ENCODE peak calls at places on chromosomes 13 and 19, in six cellular contexts. P, B, A, Y, U and D are unnamed samples.

GRCh38 chr19:5292453-5292842 is 48.2 kb downstream of the PTPRS start:
- DNase-seq in P (no peak), Y (no peak), B (no peak), U (no peak), A (no peak), D (peak)

GRCh38 chr19:41595258-41595889 is 19.4 kb downstream of the CEACAM21 start:
- DNase-seq in B (peak), Y (peak), P (peak), A (peak), U (peak), D (peak)

GRCh38 chr19:12555456-12555930 is 4.2 kb upstream of the ZNF564 start:
- DNase-seq in P (no peak), A (no peak), U (no peak), B (no peak), Y (no peak), D (no peak)

GRCh38 chr13:30832845-30833332 is 73.2 kb upstream of the MEDAG start:
- DNase-seq in Y (no peak), B (peak), A (peak), P (no peak), U (peak), D (peak)

GRCh38 chr19:7981199-7981598 is 24.2 kb downstream of the ELAVL1 start:
- DNase-seq in Y (no peak), A (no peak), P (no peak), B (no peak), U (no peak), D (no peak)

GRCh38 chr19:13149628-13150186 is 468 bp downstream of the STX10 start:
- DNase-seq in Y (peak), U (peak), A (no peak), B (peak), P (no peak), D (peak)

GRCh38 chr13:35894636-35895035 is 236.5 kb downstream of the DCLK1 start:
- DNase-seq in P (no peak), Y (no peak), A (no peak), B (no peak), U (no peak), D (no peak)

GRCh38 chr19:13622727-13623126 is 116.4 kb upstream of the CACNA1A start:
- DNase-seq in B (no peak), A (no peak), U (no peak), P (no peak), Y (no peak), D (no peak)

GRCh38 chr13:61286148-61286745 is 129.4 kb downstream of the PCDH20 start:
- DNase-seq in B (peak), A (peak), P (no peak), Y (peak), U (no peak), D (no peak)

GRCh38 chr19:16429066-16429758 is 42.6 kb downstream of the EPS15L1 start:
- DNase-seq in Y (no peak), A (no peak), U (no peak), B (no peak), P (no peak), D (no peak)

GRCh38 chr13:60411983-60412382 is 15.0 kb downstream of the TDRD3 start:
- DNase-seq in B (no peak), P (no peak), U (no peak), Y (no peak), A (no peak), D (no peak)

GRCh38 chr13:108223850-108224503 is 5.8 kb downstream of the ABHD13 start:
- DNase-seq in B (no peak), U (no peak), Y (no peak), P (no peak), A (no peak), D (no peak)

GRCh38 chr19:57708641-57709354 is at the start of gene ZNF154:
- DNase-seq in Y (peak), P (no peak), A (no peak), B (no peak), U (peak), D (peak)

GRCh38 chr13:41177616-41178015 is 16.8 kb downstream of the KBTBD7 start:
- DNase-seq in A (no peak), Y (no peak), U (no peak), P (no peak), B (no peak), D (no peak)

GRCh38 chr19:961866-962620 is 22.1 kb upstream of the WDR18 start:
- DNase-seq in U (no peak), A (no peak), Y (no peak), P (no peak), B (peak), D (peak)

GRCh38 chr19:21568816-21569496 is 63.6 kb downstream of the ZNF429 start:
- DNase-seq in Y (peak), B (peak), A (no peak), U (peak), P (peak), D (peak)

GRCh38 chr13:107450931-107451330 is 764.4 kb downstream of the LIG4 start:
- DNase-seq in B (no peak), U (peak), P (no peak), Y (peak), A (no peak), D (no peak)

GRCh38 chr13:31207630-31208549 is 8.1 kb downstream of the B3GLCT start:
- DNase-seq in Y (no peak), B (no peak), A (no peak), U (peak), P (no peak), D (no peak)

GRCh38 chr19:38667552-38668205 is 20.2 kb downstream of the ACTN4 start:
- DNase-seq in A (no peak), B (no peak), P (no peak), U (no peak), Y (no peak), D (no peak)

GRCh38 chr13:97116754-97117153 is 105.4 kb upstream of the MBNL2 start:
- DNase-seq in U (peak), P (no peak), A (no peak), B (no peak), Y (peak), D (no peak)

GRCh38 chr13:57739089-57739488 is 107.5 kb downstream of the PCDH17 start:
- DNase-seq in U (no peak), Y (no peak), P (no peak), B (no peak), A (no peak), D (no peak)

GRCh38 chr19:29779921-29780320 is 31.9 kb upstream of the CCNE1 start:
- DNase-seq in Y (no peak), B (no peak), U (no peak), P (no peak), A (no peak), D (no peak)